ENCODE peak calls at places on chromosome 5, in seven cellular contexts. B, G, A, M, H, V and N are unnamed samples.

GRCh38 chr5:80318212-80318611 is 1.6 kb upstream of the SPZ1 start:
- DNase-seq in G (no peak), H (no peak), M (no peak), B (peak), V (no peak), A (no peak), N (no peak)

GRCh38 chr5:132487095-132487428 is 3.5 kb downstream of the IRF1 start:
- DNase-seq in A (no peak), H (no peak), V (no peak), B (no peak), M (no peak), G (no peak), N (no peak)

GRCh38 chr5:154683101-154683757 is 71.9 kb upstream of the LARP1 start:
- DNase-seq in B (no peak), A (no peak), G (peak), V (no peak), M (peak), H (no peak), N (no peak)

GRCh38 chr5:98510111-98510510 is 263.4 kb upstream of the RGMB start:
- DNase-seq in G (no peak), V (no peak), B (peak), M (no peak), H (no peak), A (peak), N (no peak)

GRCh38 chr5:82815871-82816270 is 261.3 kb downstream of the TMEM167A start:
- DNase-seq in H (no peak), A (no peak), V (no peak), M (no peak), G (no peak), B (no peak), N (no peak)

GRCh38 chr5:86917117-86917579 is 299.4 kb downstream of the COX7C start:
- DNase-seq in B (peak), G (no peak), M (no peak), V (no peak), H (no peak), A (no peak), N (no peak)

GRCh38 chr5:16135003-16135402 is 44.6 kb downstream of the MARCHF11 start:
- DNase-seq in B (no peak), H (no peak), V (no peak), G (no peak), A (no peak), M (no peak), N (no peak)

GRCh38 chr5:106755066-106755465 is 915.7 kb downstream of the EFNA5 start:
- DNase-seq in M (no peak), V (no peak), H (no peak), A (no peak), B (no peak), G (no peak), N (no peak)

GRCh38 chr5:124866355-124867063 is 120.1 kb upstream of the ZNF608 start:
- DNase-seq in G (no peak), A (no peak), B (no peak), H (no peak), V (no peak), M (no peak), N (no peak)

GRCh38 chr5:28066856-28067255 is 1028.5 kb upstream of the CDH9 start:
- DNase-seq in A (no peak), B (no peak), M (no peak), V (no peak), G (no peak), H (no peak), N (no peak)

GRCh38 chr5:151298063-151298462 is 5.5 kb downstream of the SLC36A3 start:
- DNase-seq in M (peak), G (peak), A (no peak), H (no peak), V (no peak), B (peak), N (peak)

GRCh38 chr5:67003906-67004729 is 192.5 kb downstream of the CD180 start:
- DNase-seq in V (peak), G (peak), M (peak), H (peak), B (peak), A (peak), N (peak)

GRCh38 chr5:115655994-115656393 is 30.2 kb upstream of the TMED7 start:
- DNase-seq in V (no peak), H (no peak), B (no peak), G (no peak), M (no peak), A (no peak), N (no peak)

GRCh38 chr5:16869821-16870796 is 66.0 kb downstream of the MYO10 start:
- DNase-seq in M (no peak), V (no peak), G (no peak), H (no peak), B (peak), A (no peak), N (no peak)

GRCh38 chr5:162886717-162887116 is 550.7 kb upstream of the CCNG1 start:
- DNase-seq in H (no peak), M (no peak), A (no peak), V (no peak), B (no peak), G (no peak), N (no peak)

GRCh38 chr5:78137290-78137689 is 157.2 kb downstream of the AP3B1 start:
- DNase-seq in V (no peak), A (no peak), H (no peak), G (no peak), B (no peak), M (no peak), N (no peak)

GRCh38 chr5:132807163-132807838 is 5.8 kb upstream of the SOWAHA start:
- DNase-seq in G (peak), V (no peak), H (no peak), A (peak), B (no peak), M (no peak), N (no peak)

GRCh38 chr5:33339413-33339812 is 101.4 kb upstream of the TARS1 start:
- DNase-seq in H (no peak), V (no peak), M (no peak), B (no peak), A (no peak), G (no peak), N (no peak)

GRCh38 chr5:54769072-54769471 is 216.3 kb downstream of the ESM1 start:
- DNase-seq in G (no peak), H (no peak), M (no peak), A (no peak), B (no peak), V (no peak), N (no peak)

GRCh38 chr5:31664566-31664965 is 25.6 kb downstream of the PDZD2 start:
- DNase-seq in V (no peak), H (no peak), G (peak), A (no peak), B (peak), M (no peak), N (peak)

GRCh38 chr5:173624276-173624675 is 7.8 kb upstream of the BOD1 start:
- DNase-seq in M (no peak), B (peak), H (no peak), A (no peak), V (no peak), G (no peak), N (no peak)

GRCh38 chr5:87360132-87360531 is 52.6 kb downstream of the CCNH start:
- DNase-seq in H (no peak), M (no peak), G (no peak), A (no peak), V (no peak), B (no peak), N (no peak)

GRCh38 chr5:157214399-157214798 is 33.8 kb downstream of the ITK start:
- DNase-seq in H (no peak), A (no peak), B (no peak), M (no peak), G (no peak), V (no peak), N (no peak)

DNA sequence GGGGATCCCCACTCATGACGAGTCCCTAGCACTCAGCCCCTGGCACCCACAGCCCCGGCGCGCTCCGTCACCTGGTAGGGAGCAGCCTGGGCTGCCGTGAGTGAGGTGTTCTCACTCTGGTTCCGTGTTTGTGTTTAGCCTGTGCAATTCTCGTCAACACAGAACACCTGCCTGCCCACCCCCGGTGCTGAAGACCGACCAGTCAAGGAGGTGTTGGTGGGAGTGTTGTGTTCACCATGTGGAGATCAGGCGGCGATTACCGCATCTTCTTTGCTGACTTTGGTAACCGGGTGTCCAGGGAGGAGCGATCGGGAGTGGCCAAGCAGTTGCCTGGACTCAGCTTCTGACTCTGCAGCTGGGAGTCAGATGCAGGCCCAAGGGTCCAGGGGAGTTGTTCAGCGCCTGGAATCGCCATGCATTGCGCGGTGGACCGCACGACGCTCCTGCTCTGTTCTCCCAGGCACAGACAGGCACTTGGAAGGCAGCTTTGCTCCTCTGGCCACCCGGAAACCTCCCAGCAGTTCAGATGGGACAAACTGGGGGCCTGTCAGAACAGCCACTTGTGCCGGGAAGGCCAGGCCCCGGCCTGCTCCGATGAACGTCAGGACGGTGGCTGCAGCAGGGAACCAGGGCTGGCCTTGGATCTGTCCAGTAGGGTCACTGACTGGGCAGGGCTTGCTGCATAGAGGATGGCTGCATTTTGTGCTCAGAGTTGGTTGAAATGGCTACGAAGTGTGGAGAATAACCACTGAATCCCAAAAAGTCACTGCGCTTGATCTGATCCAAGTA is 28.2 kb downstream of the EXOC3 start:
- DNase-seq in V (no peak), B (no peak), H (no peak), G (no peak), M (no peak), A (no peak), N (no peak)
- TF ChIP-seq POLR2A in V (no peak), B (no peak), H (no peak), G (no peak), M (no peak), A (no peak), N (no peak)

DNA sequence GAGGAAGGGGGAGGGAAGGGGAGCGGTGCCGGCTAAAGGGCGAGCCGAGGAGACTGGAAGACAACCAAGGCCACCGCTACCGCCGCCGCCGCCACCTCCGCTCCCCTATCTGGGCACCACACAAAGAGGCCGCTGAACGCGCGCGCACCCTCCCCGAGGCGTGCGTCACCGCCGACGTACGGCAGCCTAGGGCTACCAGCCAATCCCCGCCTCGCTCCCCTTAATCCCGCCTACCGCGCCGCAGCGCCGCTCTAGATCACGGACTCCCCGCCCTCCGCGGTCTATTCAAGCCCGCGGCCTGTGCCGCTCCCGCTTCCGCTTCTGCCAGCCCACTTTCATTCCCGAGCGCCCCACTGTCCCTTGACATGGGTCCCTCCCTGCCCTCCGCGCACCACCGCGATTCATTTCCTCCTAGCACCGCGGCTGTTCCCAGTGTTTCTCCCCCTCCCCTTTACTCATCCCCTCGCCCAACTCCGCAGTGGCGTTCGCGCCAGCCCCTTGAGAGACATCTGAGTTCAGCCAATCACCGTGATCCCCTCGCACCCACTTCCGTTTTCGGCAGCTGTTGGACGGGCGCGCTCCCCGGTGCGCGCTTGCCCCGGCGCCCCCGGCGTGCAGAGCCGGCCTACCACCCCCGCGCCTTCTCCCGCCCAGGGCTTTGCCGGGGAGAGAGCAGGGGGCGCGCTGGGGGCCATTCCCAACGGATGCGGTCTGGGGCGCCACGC is at the start of gene HNRNPA0:
- DNase-seq in M (peak), H (peak), V (peak), B (peak), A (peak), G (peak), N (peak)
- TF ChIP-seq POLR2A in M (peak), H (peak), V (peak), B (peak), A (no peak), G (peak), N (peak)

DNA sequence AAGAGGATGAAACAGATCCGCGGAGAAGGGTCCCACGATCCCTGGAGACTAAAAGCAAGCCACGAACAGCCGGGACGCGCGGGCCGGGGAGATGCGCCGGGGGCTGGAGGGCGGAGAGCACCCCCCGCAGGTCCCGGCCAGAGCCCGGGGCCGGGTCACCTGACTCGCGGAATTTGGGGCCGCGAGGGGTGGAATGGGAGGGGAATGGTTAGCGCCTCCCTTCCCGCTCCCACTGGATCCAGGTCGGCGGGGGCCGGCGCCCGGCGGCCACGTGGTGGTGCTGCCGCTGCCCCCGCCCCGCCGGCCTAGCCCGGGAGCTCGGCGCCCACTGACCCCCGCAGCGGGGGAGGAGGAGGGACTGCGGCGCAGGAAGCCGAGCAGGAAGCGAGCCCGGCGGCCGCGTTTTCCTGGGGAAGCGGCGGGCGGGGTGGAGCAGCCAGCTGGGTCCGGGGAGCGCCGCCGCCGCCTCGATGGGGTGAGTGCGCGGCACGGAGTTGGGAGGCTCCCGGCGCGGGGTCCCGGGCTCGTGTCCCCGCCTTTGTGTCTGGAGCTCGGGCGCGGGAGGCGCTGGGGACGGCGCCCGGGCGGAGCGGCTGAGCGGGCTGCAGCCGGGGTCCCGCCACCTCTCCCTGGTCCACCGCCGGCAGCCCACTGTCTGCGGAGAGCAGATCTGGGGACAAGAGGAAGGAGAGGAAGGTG is at the start of gene RAI14:
- DNase-seq in G (peak), H (peak), A (peak), M (no peak), B (peak), V (peak), N (peak)
- TF ChIP-seq POLR2A in G (peak), H (peak), A (no peak), M (peak), B (peak), V (peak), N (peak)

DNA sequence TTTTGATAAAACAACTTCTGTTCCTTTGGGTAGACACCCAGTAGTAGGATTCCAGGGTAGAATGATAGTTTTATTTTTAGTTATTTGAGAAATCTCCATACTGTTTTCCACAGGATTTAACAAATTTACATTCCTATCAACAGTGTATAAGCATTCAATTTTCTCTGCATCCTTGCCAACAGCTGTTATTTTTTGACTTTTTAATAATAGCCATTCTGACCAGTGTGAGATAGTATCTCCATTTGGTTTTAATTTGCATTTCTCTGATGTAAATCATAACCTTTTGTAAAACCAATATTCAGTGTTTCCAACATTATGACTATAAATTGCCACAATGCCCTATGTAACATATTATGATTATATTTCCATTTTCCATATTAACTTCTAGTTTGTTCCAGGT is 28.2 kb upstream of the CCNB1 start:
- DNase-seq in V (no peak), B (no peak), H (no peak), G (no peak), M (no peak), A (no peak), N (no peak)
- TF ChIP-seq POLR2A in V (no peak), B (no peak), H (no peak), G (no peak), M (no peak), A (no peak), N (no peak)

GRCh38 chr5:95621839-95622629 is 2.1 kb downstream of the GPR150 start:
- DNase-seq in G (no peak), V (no peak), H (no peak), M (no peak), B (no peak), A (no peak), N (no peak)

GRCh38 chr5:95619518-95620029 is 313 bp upstream of the GPR150 start:
- DNase-seq in G (no peak), B (no peak), M (no peak), V (no peak), H (no peak), A (no peak), N (no peak)

GRCh38 chr5:95619096-95619495 is 791 bp upstream of the GPR150 start:
- DNase-seq in M (no peak), V (no peak), B (peak), A (no peak), H (no peak), G (no peak), N (no peak)

GRCh38 chr5:95620870-95621838 is 1.3 kb downstream of the GPR150 start:
- DNase-seq in M (no peak), V (no peak), A (peak), B (no peak), H (no peak), G (peak), N (no peak)

GRCh38 chr5:95620030-95620869 is at the start of gene GPR150:
- DNase-seq in H (no peak), A (peak), V (no peak), B (peak), M (peak), G (peak), N (no peak)
- TF ChIP-seq POLR2A in H (no peak), A (no peak), V (no peak), B (no peak), M (no peak), G (peak), N (no peak)

GRCh38 chr5:134466241-134467069 is 54.8 kb upstream of the CDKN2AIPNL start:
- DNase-seq in H (peak), B (peak), G (peak), V (peak), M (peak), A (peak), N (peak)
- TF ChIP-seq POLR2A in H (no peak), B (no peak), G (peak), V (peak), M (peak), A (no peak), N (peak)

DNA sequence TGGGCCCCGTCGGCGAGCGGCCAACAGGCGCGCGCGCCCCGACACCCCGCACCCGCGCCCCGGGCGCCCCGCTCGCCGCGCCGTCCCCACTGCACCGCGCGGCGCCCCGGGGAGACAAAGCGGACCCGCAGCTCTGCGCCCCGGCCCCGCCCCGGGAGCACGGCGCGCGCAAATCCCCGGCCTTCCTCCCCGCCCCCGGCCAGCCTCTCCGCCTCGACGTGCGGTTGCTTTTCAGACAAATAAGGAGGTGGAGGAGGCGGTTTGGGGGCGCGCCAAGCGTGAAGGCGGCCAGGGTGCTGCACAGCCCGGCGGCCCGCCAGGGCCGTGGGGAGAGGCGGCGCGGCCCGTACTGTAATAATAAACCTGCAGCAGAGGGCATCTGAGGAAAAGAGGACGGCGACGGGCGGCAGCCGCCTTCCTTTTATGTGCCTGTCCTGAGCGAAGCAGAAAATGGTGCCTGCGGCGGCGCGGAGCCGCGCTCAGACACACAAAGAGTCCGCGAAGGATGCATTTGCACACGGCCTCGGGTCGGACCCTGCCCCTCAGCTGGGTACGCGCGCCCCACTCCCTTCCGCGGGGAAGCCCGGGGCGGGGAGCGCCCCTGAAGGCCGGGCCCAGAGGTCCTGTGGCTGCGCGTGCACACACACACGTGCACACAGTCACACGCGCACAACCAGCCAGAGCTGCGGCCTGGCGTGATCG is 739 bp upstream of the NREP start:
- DNase-seq in M (peak), B (peak), H (peak), A (peak), G (peak), V (peak), N (peak)
- TF ChIP-seq POLR2A in M (no peak), B (no peak), H (no peak), A (no peak), G (peak), V (peak), N (peak)

DNA sequence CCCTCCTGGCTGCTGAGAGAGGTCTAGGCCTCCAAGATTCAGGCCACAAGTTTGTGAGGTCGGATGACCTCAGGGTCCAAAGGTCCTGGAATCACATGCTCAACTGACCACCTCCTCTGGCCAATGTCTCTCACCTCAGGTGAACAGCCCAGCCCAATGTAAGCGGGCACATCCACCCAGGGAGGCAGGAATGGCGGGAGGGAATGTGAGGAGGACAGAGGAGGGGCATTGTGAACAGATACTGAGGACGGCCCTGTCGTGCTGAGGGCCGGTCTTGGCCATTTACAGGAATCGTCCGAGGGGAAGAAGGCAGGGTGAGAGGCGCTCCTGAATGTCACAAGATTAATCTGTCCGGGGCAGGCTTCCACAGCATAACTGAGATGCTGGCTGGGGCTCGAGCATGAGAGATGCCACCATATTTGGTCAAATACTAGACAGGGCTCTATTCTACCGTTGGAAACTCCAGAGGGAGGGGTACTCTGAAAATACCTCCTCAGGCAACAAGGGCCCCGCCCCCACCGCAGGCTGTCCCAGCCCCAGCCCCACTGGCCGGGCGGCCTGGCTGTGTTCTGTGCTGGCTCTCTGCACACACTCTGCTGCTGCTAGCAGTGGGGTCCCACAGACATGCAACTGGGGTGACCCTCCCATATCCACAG is 1.5 kb upstream of the IL17B start:
- DNase-seq in B (no peak), M (no peak), G (no peak), V (no peak), H (no peak), A (no peak), N (no peak)
- TF ChIP-seq POLR2A in B (no peak), M (no peak), G (no peak), V (no peak), H (no peak), A (no peak), N (no peak)

GRCh38 chr5:41368158-41368557 is 142.2 kb downstream of the PLCXD3 start:
- DNase-seq in M (no peak), H (no peak), A (no peak), V (no peak), G (no peak), B (peak), N (no peak)
- TF ChIP-seq POLR2A in M (no peak), H (no peak), A (no peak), V (no peak), G (no peak), B (no peak), N (no peak)